ENCODE peak calls at places on chromosomes 5 and 9, in seven cellular contexts. U is aorta, K is transverse colon, H is GM23248, S is bronchial epithelial cell, Z is ovary, G is A673. W is an unnamed sample.

GRCh38 chr9:98607787-98608186 is 100.9 kb downstream of the GABBR2 start:
- DNase-seq in U (no peak), K (no peak), H (peak), S (peak), Z (no peak), G (no peak), W (no peak)

GRCh38 chr5:120306331-120306730 is 157.8 kb upstream of the PRR16 start:
- DNase-seq in U (no peak), K (no peak), H (peak), S (peak), Z (no peak), G (no peak), W (no peak)

GRCh38 chr9:37004424-37004935 is 29.6 kb downstream of the PAX5 start:
- DNase-seq in U (no peak), K (no peak), H (no peak), S (no peak), Z (no peak), G (no peak), W (no peak)

GRCh38 chr5:160158087-160158486 is 38.8 kb upstream of the PWWP2A start:
- DNase-seq in U (no peak), K (no peak), H (no peak), S (no peak), Z (no peak), G (no peak), W (no peak)

GRCh38 chr5:66247176-66247960 is 103.3 kb downstream of the SREK1 start:
- DNase-seq in U (no peak), K (no peak), H (peak), S (peak), Z (no peak), G (no peak), W (peak)

GRCh38 chr5:5658226-5658625 is 235.7 kb downstream of the ICE1 start:
- DNase-seq in U (peak), K (peak), H (peak), S (peak), Z (no peak), G (no peak), W (no peak)

GRCh38 chr9:134227451-134228411 is 63.4 kb upstream of the RNU6ATAC start:
- DNase-seq in U (no peak), K (no peak), H (no peak), S (no peak), Z (no peak), G (no peak), W (no peak)

GRCh38 chr5:20554001-20554400 is 566.0 kb upstream of the CDH18 start:
- DNase-seq in U (no peak), K (no peak), H (no peak), S (no peak), Z (no peak), G (no peak), W (no peak)

GRCh38 chr5:172915514-172915913 is 43.7 kb upstream of the RPL26L1 start:
- DNase-seq in U (no peak), K (no peak), H (no peak), S (no peak), Z (no peak), G (no peak), W (no peak)

GRCh38 chr9:135087489-135087791 is at the start of gene OLFM1:
- DNase-seq in U (peak), K (peak), H (peak), S (peak), Z (peak), G (peak), W (no peak)

GRCh38 chr5:42586625-42587024 is 163.4 kb downstream of the GHR start:
- DNase-seq in U (peak), K (no peak), H (no peak), S (no peak), Z (peak), G (no peak), W (peak)

GRCh38 chr9:87445646-87446045 is 52.0 kb upstream of the DAPK1 start:
- DNase-seq in U (peak), K (peak), H (peak), S (peak), Z (no peak), G (peak), W (no peak)

GRCh38 chr9:104743377-104743985 is 4.0 kb upstream of the NIPSNAP3A start:
- DNase-seq in U (no peak), K (no peak), H (peak), S (peak), Z (no peak), G (peak), W (no peak)

GRCh38 chr5:72255237-72255636 is 64.8 kb downstream of the MRPS27 start:
- DNase-seq in U (no peak), K (peak), H (no peak), S (peak), Z (no peak), G (no peak), W (no peak)

GRCh38 chr5:68049053-68049713 is 166.4 kb upstream of the PIK3R1 start:
- DNase-seq in U (no peak), K (no peak), H (peak), S (no peak), Z (no peak), G (peak), W (no peak)

GRCh38 chr9:137832830-137833590 is 44.6 kb upstream of the CACNA1B start:
- DNase-seq in U (peak), K (no peak), H (no peak), S (no peak), Z (no peak), G (no peak), W (no peak)

GRCh38 chr5:65790371-65791163 is 68.6 kb downstream of the NLN start:
- DNase-seq in U (no peak), K (no peak), H (no peak), S (no peak), Z (no peak), G (peak), W (peak)

GRCh38 chr5:36722913-36723312 is 116.5 kb downstream of the SLC1A3 start:
- DNase-seq in U (no peak), K (no peak), H (peak), S (no peak), Z (no peak), G (peak), W (no peak)

GRCh38 chr5:77029376-77029885 is 773 bp upstream of the AGGF1 start:
- DNase-seq in U (no peak), K (no peak), H (no peak), S (no peak), Z (no peak), G (no peak), W (no peak)

GRCh38 chr9:87707805-87708500 is 18.0 kb upstream of the CTSL start:
- DNase-seq in U (no peak), K (no peak), H (no peak), S (no peak), Z (no peak), G (no peak), W (no peak)

GRCh38 chr5:96243203-96243602 is 189.8 kb downstream of the PCSK1 start:
- DNase-seq in U (no peak), K (no peak), H (peak), S (no peak), Z (no peak), G (no peak), W (no peak)

GRCh38 chr9:93296889-93297480 is 113.0 kb downstream of the WNK2 start:
- DNase-seq in U (no peak), K (no peak), H (no peak), S (no peak), Z (no peak), G (no peak), W (peak)

GRCh38 chr9:109918359-109919163 is 138.6 kb downstream of the PALM2AKAP2 start:
- DNase-seq in U (no peak), K (peak), H (no peak), S (no peak), Z (no peak), G (no peak), W (no peak)
- H3K4me3 ChIP-seq in U (no peak), K (peak), H (no peak), S (no peak), Z (no peak), G (no peak), W (no peak)

GRCh38 chr5:69444127-69444754 is 29.3 kb downstream of the MARVELD2 start:
- DNase-seq in U (no peak), K (no peak), H (no peak), S (no peak), Z (no peak), G (no peak), W (no peak)
- H3K4me3 ChIP-seq in U (no peak), K (no peak), H (no peak), S (no peak), Z (no peak), G (no peak), W (no peak)

GRCh38 chr9:14993061-14993800 is 83.0 kb upstream of the FREM1 start:
- DNase-seq in U (peak), K (peak), H (peak), S (peak), Z (peak), G (peak), W (no peak)
- H3K4me3 ChIP-seq in U (peak), K (peak), H (peak), S (peak), Z (peak), G (peak), W (peak)

GRCh38 chr5:155353231-155353630 is 339.7 kb downstream of the KIF4B start:
- DNase-seq in U (no peak), K (no peak), H (no peak), S (no peak), Z (no peak), G (no peak), W (no peak)
- H3K4me3 ChIP-seq in U (no peak), K (no peak), H (no peak), S (no peak), Z (no peak), G (no peak), W (no peak)

GRCh38 chr5:7393921-7394799 is 1.8 kb upstream of the ADCY2 start:
- DNase-seq in U (no peak), K (no peak), H (no peak), S (no peak), Z (no peak), G (no peak), W (peak)

GRCh38 chr5:7396169-7397004 is 449 bp downstream of the ADCY2 start:
- DNase-seq in U (peak), K (no peak), H (peak), S (peak), Z (peak), G (peak), W (peak)

GRCh38 chr5:7397005-7397546 is 1.1 kb downstream of the ADCY2 start:
- DNase-seq in U (no peak), K (no peak), H (peak), S (no peak), Z (no peak), G (peak), W (peak)

GRCh38 chr5:7395432-7396168 is at the start of gene ADCY2:
- DNase-seq in U (no peak), K (no peak), H (no peak), S (no peak), Z (peak), G (no peak), W (peak)

GRCh38 chr5:7394889-7395431 is 978 bp upstream of the ADCY2 start:
- DNase-seq in U (no peak), K (no peak), H (no peak), S (no peak), Z (peak), G (no peak), W (peak)
- H3K4me3 ChIP-seq in U (peak), K (peak), H (no peak), S (no peak), Z (no peak), G (no peak), W (peak)

W was measured in esophagus muscularis mucosa.